ENCODE peak calls at places on chromosomes 4 and X, in four cellular contexts. W is HS-27A, D is amygdala, Y is choroid plexus epithelial cell. Z is an unnamed sample.

GRCh38 chr4:147994491-147995385 is 262.9 kb downstream of the ARHGAP10 start:
- DNase-seq in D (no peak), Y (peak; percentile 58), W (no peak), Z (no peak)

GRCh38 chrX:30830544-30830943 is 58.5 kb downstream of the TAB3 start:
- DNase-seq in W (no peak), D (no peak), Y (no peak), Z (no peak)

GRCh38 chr4:70706516-70706915 is 15.2 kb upstream of the RUFY3 start:
- DNase-seq in Y (no peak), W (no peak), D (no peak), Z (no peak)

GRCh38 chr4:88938138-88938537 is 118.8 kb downstream of the FAM13A start:
- DNase-seq in D (no peak), Y (peak; percentile 94), W (peak; percentile 70), Z (peak; percentile 90)

GRCh38 chrX:117982702-117983392 is 133.8 kb downstream of the KLHL13 start:
- DNase-seq in W (no peak), D (no peak), Y (no peak), Z (no peak)

GRCh38 chrX:3119376-3119775 is 78.1 kb downstream of the ARSF start:
- DNase-seq in D (no peak), Y (peak; percentile 13), W (no peak), Z (no peak)

GRCh38 chrX:140091276-140091886 is 126.1 kb upstream of the CXorf66 start:
- DNase-seq in W (no peak), D (no peak), Y (no peak), Z (no peak)

GRCh38 chr4:19831644-19832285 is 419.9 kb upstream of the SLIT2 start:
- DNase-seq in D (no peak), W (no peak), Y (no peak), Z (peak; percentile 6)

GRCh38 chrX:2819345-2820130 is 9.2 kb upstream of the GYG2 start:
- DNase-seq in D (no peak), W (no peak), Y (peak; percentile 52), Z (no peak)

GRCh38 chr4:59247032-59247431 is 1953.1 kb upstream of the ADGRL3 start:
- DNase-seq in Y (peak; percentile 14), D (no peak), W (no peak), Z (no peak)

GRCh38 chr4:92969650-92970370 is 666.0 kb downstream of the GRID2 start:
- DNase-seq in Y (peak; percentile 96), W (peak; percentile 48), D (no peak), Z (peak; percentile 85)

GRCh38 chrX:67648361-67648760 is 104.5 kb downstream of the AR start:
- DNase-seq in D (no peak), Y (no peak), W (no peak), Z (no peak)

GRCh38 chr4:78584863-78585576 is 33.5 kb downstream of the ANXA3 start:
- DNase-seq in D (no peak), W (no peak), Y (peak; percentile 37), Z (no peak)

GRCh38 chr4:118356731-118357130 is 3.9 kb upstream of the PRSS12 start:
- DNase-seq in D (no peak), W (no peak), Y (no peak), Z (no peak)

GRCh38 chr4:156609421-156609820 is 362.2 kb downstream of the PDGFC start:
- DNase-seq in W (no peak), Y (no peak), D (no peak), Z (no peak)

GRCh38 chrX:41043950-41044349 is 41.3 kb upstream of the USP9X start:
- DNase-seq in Y (peak; percentile 54), W (no peak), D (no peak), Z (no peak)

GRCh38 chrX:129726307-129727111 is 12.3 kb upstream of the XPNPEP2 start:
- DNase-seq in Y (peak; percentile 68), W (no peak), D (peak; percentile 31), Z (peak; percentile 18)

GRCh38 chrX:123830309-123830708 is 29.5 kb upstream of the XIAP start:
- DNase-seq in D (no peak), W (no peak), Y (peak; percentile 39), Z (no peak)

GRCh38 chr4:30330894-30331652 is 389.1 kb upstream of the PCDH7 start:
- DNase-seq in W (no peak), D (no peak), Y (no peak), Z (no peak)

GRCh38 chr4:15691346-15692140 is 9.9 kb downstream of the FAM200B start:
- DNase-seq in D (no peak), Y (peak; percentile 64), W (no peak), Z (peak; percentile 62)

Z was measured in HS-5.